ENCODE peak calls at places on chromosomes 3 and 15, in nine cellular contexts. K is upper lobe of right lung, P is adrenal gland, A is Panc1, B is endothelial cell of umbilical vein, M is Caco-2, N is GM23248, W is cardiac muscle cell, I is BJ. S is an unnamed sample.

GRCh38 chr15:96340611-96341464 is 10.3 kb downstream of the NR2F2 start:
- DNase-seq in N (peak; percentile 81), M (no peak), A (no peak), W (peak; percentile 79), B (peak; percentile 30), I (no peak), K (peak; percentile 79), P (peak; percentile 59), S (no peak)

GRCh38 chr3:18372786-18373405 is 52.2 kb downstream of the SATB1 start:
- DNase-seq in M (no peak), N (no peak), K (no peak), A (no peak), I (no peak), P (no peak), B (no peak), W (no peak), S (no peak)

GRCh38 chr3:11567516-11568467 is 75.9 kb downstream of the VGLL4 start:
- DNase-seq in N (peak; percentile 97), P (peak; percentile 89), A (no peak), I (no peak), M (no peak), B (peak; percentile 87), W (peak; percentile 77), K (no peak), S (peak; percentile 71)

GRCh38 chr3:183555541-183556081 is at the start of gene KLHL6:
- DNase-seq in P (peak; percentile 57), B (peak; percentile 94), W (peak; percentile 26), N (no peak), I (no peak), A (no peak), M (no peak), K (peak; percentile 74), S (no peak)

GRCh38 chr3:4926892-4927291 is 52.3 kb upstream of the BHLHE40 start:
- DNase-seq in P (no peak), A (no peak), B (no peak), N (no peak), W (no peak), I (no peak), M (no peak), K (no peak), S (no peak)

GRCh38 chr15:46892621-46893160 is 824.6 kb upstream of the SEMA6D start:
- DNase-seq in N (no peak), M (no peak), W (no peak), I (no peak), B (no peak), P (no peak), K (no peak), A (no peak), S (peak; percentile 80)

GRCh38 chr3:171875923-171876412 is 32.8 kb downstream of the TMEM212 start:
- DNase-seq in I (no peak), M (no peak), N (peak; percentile 50), P (no peak), A (no peak), W (peak; percentile 48), B (no peak), K (no peak), S (peak; percentile 75)

GRCh38 chr15:63054985-63055384 is 12.4 kb downstream of the TPM1 start:
- DNase-seq in I (no peak), W (no peak), K (no peak), B (peak; percentile 26), M (no peak), P (no peak), A (no peak), N (peak; percentile 46), S (no peak)

GRCh38 chr3:115436767-115437301 is 186.5 kb upstream of the GAP43 start:
- DNase-seq in P (peak; percentile 70), K (no peak), N (peak; percentile 97), W (peak; percentile 95), B (peak; percentile 62), A (no peak), I (peak; percentile 74), M (peak; percentile 2), S (peak; percentile 80)

GRCh38 chr15:38614621-38615020 is 50.0 kb upstream of the RASGRP1 start:
- DNase-seq in P (no peak), K (no peak), A (no peak), I (no peak), B (no peak), N (no peak), M (no peak), W (no peak), S (no peak)
- H3K27me3 ChIP-seq in P (no peaks in the 10 kb centered on the region), K (no peaks in the 10 kb centered on the region), A (peaks cover 7% of the 10 kb centered on the region), I (peaks cover 4% of the 10 kb centered on the region), B (no peaks in the 10 kb centered on the region), N (peaks cover 49% of the 10 kb centered on the region), M (no peaks in the 10 kb centered on the region), W (no peaks in the 10 kb centered on the region), S (no peaks in the 10 kb centered on the region)

GRCh38 chr15:77087213-77087612 is 16.3 kb upstream of the TSPAN3 start:
- DNase-seq in W (no peak), I (no peak), K (no peak), N (no peak), P (no peak), A (no peak), B (no peak), M (no peak), S (no peak)

GRCh38 chr15:77081971-77082370 is 11.1 kb upstream of the TSPAN3 start:
- DNase-seq in W (no peak), A (no peak), M (no peak), P (no peak), K (no peak), B (no peak), I (no peak), N (no peak), S (no peak)

DNA sequence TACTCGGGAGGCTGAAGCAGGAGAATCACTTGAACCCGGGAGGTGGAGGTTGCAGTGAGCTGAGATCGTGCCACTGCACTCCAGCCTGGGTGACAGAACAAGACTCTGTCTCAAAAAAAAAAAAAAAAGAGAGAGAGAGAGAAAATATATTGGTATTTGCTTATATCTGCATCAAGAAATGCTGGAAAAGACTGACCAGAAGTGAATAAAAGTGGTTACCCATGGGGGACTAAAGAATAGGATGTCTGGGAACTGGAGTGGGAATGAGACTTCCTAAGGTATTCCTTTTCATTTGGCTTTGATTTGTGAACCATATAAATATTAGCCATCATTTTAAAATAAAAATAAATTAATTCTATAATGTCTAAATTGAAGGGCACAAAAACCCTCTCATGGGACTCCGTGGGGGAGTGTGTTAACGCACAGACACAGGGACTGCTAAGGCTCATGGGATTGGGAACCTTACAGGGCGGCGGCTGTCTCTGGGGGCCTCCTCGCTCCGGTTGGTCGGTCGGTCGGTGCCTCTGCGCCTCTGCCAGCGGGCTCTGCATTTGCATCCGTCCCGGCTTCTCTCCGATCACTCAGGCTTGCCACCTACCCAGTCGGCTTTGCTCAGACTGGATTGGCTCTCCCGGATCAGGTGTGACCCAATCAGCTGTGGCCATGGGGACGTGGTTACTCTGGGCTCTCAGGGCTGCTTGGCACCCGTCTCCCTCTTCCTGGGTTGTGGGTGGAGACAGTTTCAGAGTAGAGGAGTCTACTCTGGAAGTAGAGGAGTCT is 12.7 kb upstream of the TSPAN3 start:
- DNase-seq in N (no peak), W (peak; percentile 91), A (no peak), P (peak; percentile 89), K (peak; percentile 92), M (no peak), B (peak; percentile 34), I (no peak), S (peak; percentile 84)
- H3K4me3 ChIP-seq in N (no peak overlapping the region), W (peak overlapping the region; percentile 7), A (no peak overlapping the region), P (no peak overlapping the region), K (peak overlapping the region; percentile 42), M (no peak overlapping the region), B (peak overlapping the region; percentile 13), I (no peak overlapping the region), S (peak overlapping the region; percentile 7)

DNA sequence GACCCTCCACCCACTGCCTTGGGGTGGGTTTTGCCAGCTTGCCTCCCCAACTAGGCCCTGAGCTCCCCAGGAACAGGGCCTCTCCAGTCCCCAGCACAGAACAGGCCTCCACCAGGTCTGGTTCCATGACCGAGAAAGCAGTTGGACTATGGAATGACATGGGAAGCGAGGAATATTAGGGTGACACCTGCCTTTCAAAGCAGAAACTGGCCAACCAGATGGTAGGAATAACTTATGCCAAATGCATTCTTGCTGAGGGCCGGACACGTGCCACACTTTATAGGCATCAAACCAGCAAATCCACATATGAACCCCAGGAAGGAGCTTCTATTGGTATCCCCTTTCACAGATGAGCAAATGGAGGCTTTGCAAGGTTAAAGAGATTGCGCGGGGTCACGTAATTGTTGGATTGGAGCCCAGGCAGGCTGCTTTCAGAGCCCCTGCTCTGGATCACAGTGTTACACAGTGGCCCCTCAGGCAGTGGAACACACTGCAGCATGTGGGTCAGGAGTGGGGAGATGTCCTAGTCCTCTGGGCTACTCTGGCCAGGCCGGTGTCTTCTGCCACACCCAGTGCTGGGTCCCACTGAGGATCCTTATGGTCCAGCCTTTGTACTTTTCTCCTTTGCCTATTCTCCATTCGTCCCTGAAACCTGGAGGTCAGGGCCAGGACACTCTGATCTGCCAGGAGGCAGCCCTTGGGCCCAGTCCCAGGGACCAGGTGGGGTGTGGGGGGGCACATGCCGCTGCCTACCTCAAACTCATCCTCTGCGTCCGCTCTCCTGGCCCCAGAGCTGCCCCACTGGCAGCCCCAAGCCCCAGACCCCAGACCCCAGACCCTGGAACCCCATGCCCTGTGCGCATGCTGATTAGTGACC is 42.0 kb downstream of the ATP2B2 start:
- DNase-seq in B (no peak), M (no peak), W (no peak), P (no peak), A (no peak), K (no peak), I (no peak), N (no peak), S (no peak)
- H3K27me3 ChIP-seq in B (no peaks in the 10 kb centered on the region), M (no peaks in the 10 kb centered on the region), W (no peaks in the 10 kb centered on the region), P (no peaks in the 10 kb centered on the region), A (no peaks in the 10 kb centered on the region), K (no peaks in the 10 kb centered on the region), I (no peaks in the 10 kb centered on the region), N (peaks cover 4% of the 10 kb centered on the region), S (no peaks in the 10 kb centered on the region)

GRCh38 chr3:104598848-104599501 is 767.7 kb upstream of the ALCAM start:
- DNase-seq in M (no peak), A (no peak), K (no peak), W (no peak), N (no peak), B (no peak), P (no peak), I (no peak), S (peak; percentile 68)

GRCh38 chr3:104606812-104607211 is 759.9 kb upstream of the ALCAM start:
- DNase-seq in N (no peak), I (no peak), K (no peak), B (no peak), P (no peak), W (no peak), A (no peak), M (peak; percentile 1), S (no peak)

GRCh38 chr3:104604326-104605010 is 762.2 kb upstream of the ALCAM start:
- DNase-seq in I (no peak), A (no peak), B (peak; percentile 73), P (no peak), K (no peak), M (no peak), N (peak; percentile 53), W (peak; percentile 44), S (peak; percentile 74)
- H3K4me3 ChIP-seq in I (no peak overlapping the region), A (no peak overlapping the region), B (no peak overlapping the region), P (no peak overlapping the region), K (no peak overlapping the region), M (no peak overlapping the region), N (peak overlapping the region; percentile 39), W (no peak overlapping the region), S (no peak overlapping the region)

DNA sequence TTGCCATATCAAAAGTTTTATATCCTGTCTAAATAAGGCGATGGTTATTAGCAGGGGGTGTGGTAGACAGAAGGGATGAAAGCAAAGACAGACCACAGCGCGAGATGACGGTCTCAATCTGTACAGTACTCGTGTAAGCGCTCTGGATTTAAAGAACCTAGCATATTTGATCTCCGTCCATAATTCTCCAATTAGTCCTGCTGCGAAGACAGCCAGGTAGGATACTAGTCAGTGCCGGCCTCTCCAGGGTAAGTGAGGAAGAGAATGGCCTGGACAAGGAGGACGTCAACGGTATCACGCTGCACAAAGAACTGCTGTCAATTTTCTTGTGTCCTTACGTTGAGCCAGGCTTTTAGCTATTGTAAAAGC is 658 bp downstream of the SGO1 start:
- DNase-seq in M (peak; percentile 15), P (peak; percentile 4), B (peak; percentile 43), K (no peak), W (peak; percentile 16), I (no peak), N (peak; percentile 48), A (no peak), S (peak; percentile 22)
- H3K27me3 ChIP-seq in M (no peaks in the 10 kb centered on the region), P (no peaks in the 10 kb centered on the region), B (no peaks in the 10 kb centered on the region), K (no peaks in the 10 kb centered on the region), W (no peaks in the 10 kb centered on the region), I (no peaks in the 10 kb centered on the region), N (no peaks in the 10 kb centered on the region), A (no peaks in the 10 kb centered on the region), S (no peaks in the 10 kb centered on the region)